ENCODE peak calls at places on chromosome 1, in six cellular contexts. C is OCI-LY7, A is spleen, Z is ovary, V is Panc1, P is H1. I is an unnamed sample. For H3K36me3, the result is how much of the 10 kb centered on the place peaks cover.

GRCh38 chr1:18926315-18927081 is 24.1 kb upstream of the ALDH4A1 start:
- DNase-seq in P (no peak), A (peak), C (peak), V (peak), Z (no peak), I (peak)

GRCh38 chr1:40876891-40877290 is 14.7 kb upstream of the CITED4 start:
- DNase-seq in C (no peak), V (no peak), Z (no peak), A (no peak), P (no peak), I (no peak)

GRCh38 chr1:32651461-32652073 is 559 bp downstream of the RBBP4 start:
- DNase-seq in V (peak), Z (no peak), A (no peak), C (peak), P (no peak), I (no peak)

GRCh38 chr1:212665241-212666115 is 34.2 kb downstream of the BATF3 start:
- DNase-seq in Z (peak), C (peak), P (peak), V (peak), A (peak), I (peak)

GRCh38 chr1:29239142-29239541 is 2.8 kb downstream of the PTPRU start:
- DNase-seq in V (no peak), C (no peak), A (no peak), P (no peak), Z (no peak), I (no peak)

GRCh38 chr1:70754711-70755110 is 292.9 kb downstream of the PTGER3 start:
- DNase-seq in A (no peak), Z (no peak), P (no peak), C (no peak), V (no peak), I (no peak)

GRCh38 chr1:231691618-231692259 is 65.1 kb downstream of the DISC1 start:
- DNase-seq in Z (peak), V (peak), C (no peak), P (peak), A (no peak), I (peak)

GRCh38 chr1:44784094-44785026 is 3.6 kb downstream of the BEST4 start:
- DNase-seq in C (peak), P (peak), V (no peak), A (peak), Z (peak), I (peak)

GRCh38 chr1:107963601-107964396 is 1.2 kb downstream of the VAV3 start:
- DNase-seq in V (no peak), C (peak), P (peak), A (peak), Z (no peak), I (peak)

GRCh38 chr1:25549273-25550154 is 6.1 kb downstream of the LDLRAP1 start:
- DNase-seq in V (no peak), A (peak), P (no peak), C (peak), Z (no peak), I (peak)

GRCh38 chr1:234613128-234613875 is 3.3 kb upstream of the IRF2BP2 start:
- DNase-seq in Z (no peak), P (no peak), V (no peak), A (no peak), C (peak), I (no peak)
- H3K4me3 ChIP-seq in Z (peak), P (no peak), V (peak), A (peak), C (peak), I (peak)

GRCh38 chr1:166418344-166418895 is 251.6 kb upstream of the FAM78B start:
- DNase-seq in V (no peak), C (no peak), Z (no peak), P (no peak), A (no peak), I (no peak)
- TF ChIP-seq CTCF in V (no peak), C (no peak), Z (no peak), P (no peak), A (no peak), I (no peak)

GRCh38 chr1:214028999-214029406 is 41.2 kb downstream of the PROX1 start:
- DNase-seq in V (no peak), Z (no peak), P (no peak), C (no peak), A (no peak), I (no peak)

GRCh38 chr1:214029796-214030195 is 42.0 kb downstream of the PROX1 start:
- DNase-seq in Z (no peak), A (no peak), C (no peak), V (no peak), P (no peak), I (no peak)

GRCh38 chr1:214028095-214028494 is 40.3 kb downstream of the PROX1 start:
- DNase-seq in C (no peak), Z (no peak), P (no peak), A (no peak), V (no peak), I (no peak)

GRCh38 chr1:214027498-214027897 is 39.7 kb downstream of the PROX1 start:
- DNase-seq in Z (no peak), A (no peak), P (no peak), C (no peak), V (no peak), I (no peak)

GRCh38 chr1:214028569-214028968 is 40.8 kb downstream of the PROX1 start:
- DNase-seq in V (no peak), A (no peak), C (no peak), P (no peak), Z (no peak), I (no peak)
- H3K36me3 ChIP-seq in V (under half), A (under half), C (under half), P (under half), Z (under half), I (under half)

GRCh38 chr1:235074335-235075120 is 54.1 kb downstream of the TOMM20 start:
- DNase-seq in Z (no peak), C (peak), V (no peak), P (no peak), A (peak), I (peak)
- H3K4me3 ChIP-seq in Z (no peak), C (peak), V (peak), P (no peak), A (peak), I (peak)

GRCh38 chr1:156053770-156054499 is at the start of gene UBQLN4:
- DNase-seq in A (peak), Z (peak), V (no peak), P (peak), C (peak), I (peak)

GRCh38 chr1:156052862-156053769 is 482 bp downstream of the UBQLN4 start:
- DNase-seq in V (peak), P (peak), A (peak), C (peak), Z (peak), I (peak)

GRCh38 chr1:156055649-156056048 is 1.1 kb downstream of the LAMTOR2 start:
- DNase-seq in P (no peak), V (no peak), Z (no peak), C (peak), A (no peak), I (no peak)

GRCh38 chr1:156055343-156055645 is 712 bp downstream of the LAMTOR2 start:
- DNase-seq in V (no peak), Z (no peak), C (no peak), A (no peak), P (no peak), I (peak)

GRCh38 chr1:156054500-156055342 is at the start of gene LAMTOR2:
- DNase-seq in A (peak), Z (peak), V (peak), C (peak), P (peak), I (peak)
- TF ChIP-seq CTCF in A (no peak), Z (no peak), V (no peak), C (no peak), P (no peak), I (peak)

GRCh38 chr1:36328088-36328480 is 4.6 kb upstream of the EVA1B start:
- DNase-seq in C (no peak), Z (no peak), P (no peak), V (no peak), A (no peak), I (no peak)
- H3K36me3 ChIP-seq in C (under half), Z (under half), P (under half), V (under half), A (under half), I (under half)

I was measured in GM06990.